ENCODE peak calls at places on chromosomes 16 and 17, in eight cellular contexts. S, N, G, P, F, Q, U and W are unnamed samples.

GRCh38 chr16:65410801-65411200 is 288.9 kb upstream of the CDH11 start:
- DNase-seq in S (peak), N (no peak), G (no peak), P (no peak), F (no peak), Q (no peak), U (no peak), W (peak)

GRCh38 chr17:29760279-29760721 is 137.6 kb upstream of the CORO6 start:
- DNase-seq in S (peak), N (peak), G (peak), P (peak), F (no peak), Q (no peak), U (no peak), W (no peak)

GRCh38 chr16:74034862-74035261 is 261.8 kb upstream of the PSMD7 start:
- DNase-seq in S (peak), N (no peak), G (no peak), P (peak), F (no peak), Q (peak), U (no peak), W (no peak)

GRCh38 chr17:16434662-16435061 is 19.3 kb downstream of the TRPV2 start:
- DNase-seq in S (no peak), N (no peak), G (no peak), P (no peak), F (no peak), Q (no peak), U (no peak), W (no peak)

GRCh38 chr16:79037429-79038373 is 562.8 kb downstream of the MAF start:
- DNase-seq in S (no peak), N (no peak), G (no peak), P (no peak), F (no peak), Q (no peak), U (no peak), W (no peak)

GRCh38 chr16:57138281-57138935 is 46.0 kb downstream of the CPNE2 start:
- DNase-seq in S (no peak), N (no peak), G (no peak), P (no peak), F (no peak), Q (no peak), U (peak), W (no peak)

GRCh38 chr17:6823011-6823442 is 8.5 kb downstream of the TEKT1 start:
- DNase-seq in S (peak), N (no peak), G (peak), P (peak), F (no peak), Q (no peak), U (no peak), W (peak)

GRCh38 chr17:68544521-68544920 is 32.3 kb downstream of the PRKAR1A start:
- DNase-seq in S (no peak), N (no peak), G (no peak), P (no peak), F (no peak), Q (no peak), U (no peak), W (no peak)

GRCh38 chr16:80527297-80527696 is 13.5 kb upstream of the DYNLRB2 start:
- DNase-seq in S (peak), N (peak), G (peak), P (peak), F (no peak), Q (no peak), U (no peak), W (no peak)

GRCh38 chr16:9090101-9090959 is 1.1 kb upstream of the HAPSTR1 start:
- DNase-seq in S (no peak), N (peak), G (no peak), P (no peak), F (no peak), Q (peak), U (peak), W (no peak)

GRCh38 chr16:3148256-3149192 is 13.7 kb downstream of the ZNF213 start:
- DNase-seq in S (no peak), N (peak), G (no peak), P (no peak), F (no peak), Q (no peak), U (no peak), W (no peak)

GRCh38 chr16:30166202-30166902 is 17.1 kb upstream of the CORO1A start:
- DNase-seq in S (no peak), N (peak), G (no peak), P (no peak), F (no peak), Q (no peak), U (no peak), W (no peak)

GRCh38 chr16:23499801-23500200 is 10.5 kb downstream of the GGA2 start:
- DNase-seq in S (no peak), N (no peak), G (no peak), P (no peak), F (no peak), Q (peak), U (no peak), W (no peak)

GRCh38 chr17:2192367-2193028 is 111.1 kb downstream of the SMG6 start:
- DNase-seq in S (peak), N (peak), G (peak), P (peak), F (peak), Q (no peak), U (no peak), W (peak)

GRCh38 chr16:53541326-53541725 is 38.3 kb upstream of the AKTIP start:
- DNase-seq in S (no peak), N (no peak), G (no peak), P (no peak), F (no peak), Q (no peak), U (no peak), W (no peak)

GRCh38 chr16:58306327-58306726 is 11.5 kb upstream of the PRSS54 start:
- DNase-seq in S (peak), N (no peak), G (no peak), P (no peak), F (no peak), Q (no peak), U (no peak), W (no peak)

GRCh38 chr16:4415538-4416199 is 727 bp downstream of the CORO7 start:
- DNase-seq in S (no peak), N (no peak), G (peak), P (no peak), F (no peak), Q (peak), U (peak), W (no peak)

GRCh38 chr17:51580869-51581268 is 320.5 kb downstream of the UTP18 start:
- DNase-seq in S (no peak), N (no peak), G (no peak), P (no peak), F (no peak), Q (no peak), U (no peak), W (no peak)

GRCh38 chr16:87058728-87059250 is 258.4 kb downstream of the C16orf95 start:
- DNase-seq in S (no peak), N (no peak), G (no peak), P (no peak), F (no peak), Q (no peak), U (no peak), W (no peak)